ENCODE peak calls at places on chromosomes 1 and 21, in five cellular contexts. D is heart right ventricle, I is neural progenitor cell, H is left ventricle myocardium inferior, P is cardiac fibroblast. G is an unnamed sample.
A peak's percentile ranks its signal among the peaks of the same experiment; 100 is the strongest.

GRCh38 chr1:243315455-243315854 is 59.6 kb downstream of the SDCCAG8 start:
- DNase-seq in H (no peak), P (no peak), D (no peak), I (no peak), G (no peak)

GRCh38 chr1:114032271-114033218 is 53.3 kb downstream of the OLFML3 start:
- DNase-seq in D (no peak), I (no peak), P (peak; percentile 28), H (no peak), G (no peak)

GRCh38 chr1:53145942-53146708 is 3.7 kb upstream of the SLC1A7 start:
- DNase-seq in H (peak; percentile 28), I (peak; percentile 41), P (peak; percentile 99), D (peak; percentile 30), G (peak; percentile 75)

GRCh38 chr1:117663156-117663902 is 57.5 kb downstream of the TENT5C start:
- DNase-seq in H (no peak), P (no peak), D (no peak), I (no peak), G (no peak)

GRCh38 chr1:52706136-52706670 is 8.1 kb upstream of the COA7 start:
- DNase-seq in I (no peak), D (no peak), P (no peak), H (no peak), G (no peak)

GRCh38 chr1:228794810-228795209 is 59.5 kb downstream of the RHOU start:
- DNase-seq in I (no peak), D (no peak), H (no peak), P (no peak), G (no peak)

GRCh38 chr1:25063591-25064416 is 133.7 kb upstream of the RUNX3 start:
- DNase-seq in I (no peak), H (no peak), P (no peak), D (no peak), G (peak; percentile 31)

GRCh38 chr1:227952374-227953021 is 4.8 kb upstream of the WNT9A start:
- DNase-seq in P (no peak), D (no peak), H (no peak), I (no peak), G (peak; percentile 50)

GRCh38 chr1:101260531-101260930 is 23.7 kb downstream of the S1PR1 start:
- DNase-seq in P (no peak), D (no peak), H (no peak), I (no peak), G (no peak)

GRCh38 chr1:151720974-151721787 is at the start of gene RIIAD1:
- DNase-seq in P (peak; percentile 33), D (peak; percentile 51), I (peak; percentile 89), H (peak; percentile 38), G (no peak)

GRCh38 chr21:26563977-26564503 is 9.0 kb downstream of the CYYR1 start:
- DNase-seq in D (no peak), H (no peak), P (no peak), I (no peak), G (no peak)

GRCh38 chr1:171389176-171389575 is 75.2 kb downstream of the FMO4 start:
- DNase-seq in D (no peak), I (no peak), P (no peak), H (no peak), G (no peak)

GRCh38 chr1:82503805-82504204 is 703.1 kb downstream of the ADGRL2 start:
- DNase-seq in H (no peak), P (peak; percentile 0), D (no peak), I (no peak), G (no peak)

GRCh38 chr1:201944002-201944401 is 2.3 kb downstream of the LMOD1 start:
- DNase-seq in D (no peak), I (no peak), P (no peak), H (no peak), G (no peak)

GRCh38 chr21:44987301-44987885 is 47.6 kb downstream of the SLX9 start:
- DNase-seq in H (peak; percentile 2), D (peak; percentile 15), I (no peak), P (no peak), G (peak; percentile 60)

GRCh38 chr21:28063241-28063640 is 929.4 kb downstream of the LTN1 start:
- DNase-seq in H (no peak), D (no peak), P (no peak), I (no peak), G (no peak)

GRCh38 chr1:203592156-203592555 is 34.5 kb upstream of the ATP2B4 start:
- DNase-seq in H (peak; percentile 20), P (no peak), D (no peak), I (peak; percentile 77), G (no peak)

GRCh38 chr1:86380257-86380861 is 15.8 kb downstream of the ODF2L start:
- DNase-seq in I (peak; percentile 57), H (no peak), P (peak; percentile 89), D (no peak), G (no peak)

GRCh38 chr21:44556879-44557278 is 1.7 kb downstream of the KRTAP10-3 start:
- DNase-seq in D (no peak), I (no peak), P (no peak), H (no peak), G (no peak)

GRCh38 chr1:15236226-15237145 is 10.5 kb upstream of the FHAD1 start:
- DNase-seq in D (no peak), H (no peak), P (no peak), I (no peak), G (no peak)

GRCh38 chr1:195376190-195376589 is 1232.0 kb downstream of the KCNT2 start:
- DNase-seq in I (no peak), P (no peak), H (no peak), D (no peak), G (no peak)

GRCh38 chr1:95408506-95409136 is 174.6 kb downstream of the RWDD3 start:
- DNase-seq in I (peak; percentile 22), P (no peak), H (no peak), D (no peak), G (no peak)

GRCh38 chr1:27554293-27554692 is 49.7 kb downstream of the AHDC1 start:
- DNase-seq in H (no peak), I (no peak), D (no peak), P (no peak), G (no peak)

GRCh38 chr1:204390731-204391466 is 20.7 kb downstream of the PPP1R15B start:
- DNase-seq in D (no peak), P (peak; percentile 40), I (no peak), H (no peak), G (no peak)

DNA sequence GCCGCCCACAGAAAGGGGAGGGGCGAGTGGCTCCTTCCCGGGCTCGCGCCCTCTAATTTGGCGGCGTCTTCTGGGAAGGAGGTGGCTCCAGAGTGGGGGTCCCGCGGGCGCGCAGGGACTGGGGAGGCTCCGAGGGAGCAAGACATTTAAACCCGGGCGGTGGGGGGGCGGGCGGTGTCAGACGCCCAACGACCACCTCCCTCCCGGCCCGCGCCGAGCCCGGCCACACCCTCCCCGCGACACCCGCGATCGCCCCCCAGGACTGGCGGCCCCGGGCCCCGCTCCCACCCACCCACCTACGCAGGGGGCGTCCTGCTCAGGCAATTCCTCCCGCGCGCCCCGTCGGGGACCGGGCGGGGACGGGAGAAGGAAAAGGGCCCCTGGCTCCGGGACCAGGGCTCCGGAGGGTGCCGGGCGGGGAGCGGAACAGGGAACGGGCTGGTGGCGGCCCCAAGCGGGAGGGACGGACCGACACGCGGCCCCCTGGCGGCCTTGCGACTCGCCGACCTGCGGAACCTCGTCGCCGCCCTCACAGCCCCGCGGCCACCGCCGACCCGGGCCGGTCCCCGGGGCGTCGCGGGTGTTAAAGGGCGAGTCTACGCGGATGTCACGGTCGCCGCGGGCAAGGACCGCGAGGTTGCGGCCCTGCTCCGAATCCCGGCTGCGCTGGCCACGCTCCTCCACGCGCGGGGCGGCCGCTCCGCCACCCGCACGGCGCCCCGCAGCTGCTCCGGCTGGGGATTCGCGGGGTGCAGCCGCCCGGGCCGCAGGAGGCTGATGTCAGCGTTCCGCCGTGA is 94.0 kb upstream of the FMN2 start:
- DNase-seq in P (no peak), H (no peak), I (peak; percentile 83), D (no peak), G (no peak)
- H3K4me3 ChIP-seq in P (peak overlapping the region; percentile 18), H (peak overlapping the region; percentile 47), I (peak overlapping the region; percentile 66), D (no peak overlapping the region), G (peak overlapping the region; percentile 10)

GRCh38 chr1:2233997-2234761 is 6.1 kb downstream of the SKI start:
- DNase-seq in D (peak; percentile 87), H (peak; percentile 89), P (peak; percentile 96), I (no peak), G (peak; percentile 97)
- H3K4me3 ChIP-seq in D (no peak overlapping the region), H (peak overlapping the region; percentile 78), P (peak overlapping the region; percentile 89), I (no peak overlapping the region), G (peak overlapping the region; percentile 80)

DNA sequence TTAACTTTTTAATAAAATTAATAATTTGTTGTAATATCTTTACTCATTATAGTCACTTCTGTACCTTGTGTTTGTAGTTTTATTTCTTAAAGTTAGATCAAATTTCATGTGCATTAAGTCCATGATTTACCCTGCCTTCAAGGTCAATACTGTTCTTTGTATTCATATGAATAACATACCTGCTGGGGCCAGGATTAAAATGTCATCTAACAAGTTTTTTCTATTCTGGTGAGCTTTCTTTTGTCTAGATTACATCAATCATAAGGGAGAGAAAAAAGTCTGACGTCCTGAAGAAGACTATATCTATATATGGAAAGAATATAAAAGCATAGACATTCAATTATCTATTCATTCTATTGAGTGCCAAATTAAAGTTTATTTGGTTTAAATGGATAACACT is 232.6 kb downstream of the COL11A1 start:
- DNase-seq in H (no peak), D (no peak), I (no peak), P (no peak), G (no peak)
- H3K4me3 ChIP-seq in H (no peak overlapping the region), D (no peak overlapping the region), I (no peak overlapping the region), P (no peak overlapping the region), G (no peak overlapping the region)

GRCh38 chr1:8115031-8115768 is 89.1 kb upstream of the ERRFI1 start:
- DNase-seq in P (no peak), D (no peak), I (no peak), H (no peak), G (no peak)

GRCh38 chr1:8115769-8116167 is 89.7 kb upstream of the ERRFI1 start:
- DNase-seq in P (no peak), D (no peak), H (no peak), I (no peak), G (no peak)

GRCh38 chr1:8112611-8113256 is 86.6 kb upstream of the ERRFI1 start:
- DNase-seq in H (no peak), I (no peak), P (no peak), D (no peak), G (no peak)

GRCh38 chr1:8111560-8111959 is 85.5 kb upstream of the ERRFI1 start:
- DNase-seq in I (no peak), H (no peak), D (no peak), P (no peak), G (no peak)

DNA sequence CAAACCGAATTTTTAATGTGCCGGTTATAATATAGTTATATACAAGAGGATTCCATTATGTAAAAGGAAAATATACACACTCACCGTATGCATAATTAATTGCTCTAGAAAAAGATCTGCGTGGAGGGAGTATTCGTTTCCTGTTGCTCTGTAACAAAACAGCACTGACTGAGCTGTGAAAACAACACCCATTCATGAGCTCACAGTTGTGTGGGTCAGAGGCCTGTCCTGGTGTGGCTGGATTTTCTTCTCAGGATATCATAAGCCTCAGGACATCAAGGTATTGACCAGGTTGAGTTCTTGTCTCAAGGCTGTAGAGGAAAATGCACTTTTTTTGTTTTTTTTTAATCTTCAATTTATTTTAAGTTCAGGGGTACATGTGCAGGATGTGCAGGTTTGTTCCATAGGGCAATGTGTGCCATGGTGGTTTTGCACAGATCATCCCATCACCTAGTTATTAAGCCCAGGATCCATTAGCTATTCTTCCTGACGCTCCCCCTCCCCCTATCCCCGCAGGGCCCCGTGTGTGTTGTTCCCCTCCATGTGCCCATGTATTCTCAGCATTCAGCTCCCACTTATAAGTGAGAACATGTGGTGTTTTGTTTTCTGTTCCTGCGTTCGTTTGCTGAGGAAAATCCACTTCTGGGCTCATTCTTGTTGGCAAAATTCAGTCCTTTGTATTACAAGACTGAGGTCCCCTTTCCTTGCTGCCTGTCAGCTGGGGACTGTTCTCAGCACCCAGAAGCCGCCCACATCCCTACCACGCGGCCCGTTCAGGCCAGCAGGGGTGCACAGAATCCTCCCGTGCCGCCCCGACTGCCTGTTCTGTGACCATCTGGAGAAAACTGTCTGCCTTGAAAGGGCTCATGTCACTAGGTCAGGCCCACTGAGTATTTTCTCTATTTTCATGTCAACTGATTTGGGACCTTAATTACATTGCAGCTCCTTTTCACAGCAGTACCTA is 87.4 kb upstream of the ERRFI1 start:
- DNase-seq in H (no peak), I (no peak), P (peak; percentile 45), D (no peak), G (no peak)
- H3K4me3 ChIP-seq in H (no peak overlapping the region), I (no peak overlapping the region), P (no peak overlapping the region), D (no peak overlapping the region), G (no peak overlapping the region)

G was measured in upper lobe of right lung.